ENCODE peak calls at places on chromosome 19, in five cellular contexts. E is Peyer's patch, S is IMR-90, H is heart left ventricle, Z is uterus. M is an unnamed sample. For H3K4me1, the result is how much of the 10 kb centered on the place peaks cover.

GRCh38 chr19:39413269-39413902 is 917 bp downstream of the PLEKHG2 start:
- DNase-seq in S (peak), Z (peak), E (peak), H (peak), M (no peak)

GRCh38 chr19:30090963-30091362 is 148.9 kb downstream of the URI1 start:
- DNase-seq in Z (no peak), H (no peak), E (no peak), S (no peak), M (no peak)

GRCh38 chr19:50387868-50388245 is 3.7 kb downstream of the POLD1 start:
- DNase-seq in S (no peak), H (no peak), Z (no peak), E (no peak), M (no peak)

GRCh38 chr19:53780506-53780905 is 43.6 kb downstream of the NLRP12 start:
- DNase-seq in Z (no peak), H (no peak), E (no peak), S (no peak), M (no peak)

GRCh38 chr19:45767881-45768643 is 990 bp downstream of the SIX5 start:
- DNase-seq in Z (peak), S (peak), H (peak), E (peak), M (no peak)

GRCh38 chr19:40702337-40703012 is 12.0 kb upstream of the NUMBL start:
- DNase-seq in Z (peak), S (no peak), H (peak), E (no peak), M (no peak)

GRCh38 chr19:38655148-38655824 is 7.8 kb downstream of the ACTN4 start:
- DNase-seq in S (peak), E (no peak), Z (no peak), H (no peak), M (no peak)

GRCh38 chr19:37933965-37934364 is 27.0 kb downstream of the SIPA1L3 start:
- DNase-seq in H (peak), Z (no peak), E (peak), S (peak), M (no peak)

GRCh38 chr19:52748336-52748950 is 13.6 kb upstream of the ZNF611 start:
- DNase-seq in H (no peak), Z (peak), S (peak), E (no peak), M (no peak)

GRCh38 chr19:2290441-2291184 is 8.6 kb upstream of the PEAK3 start:
- DNase-seq in H (no peak), S (no peak), E (peak), Z (no peak), M (no peak)

GRCh38 chr19:1618157-1619093 is 13.2 kb upstream of the UQCR11 start:
- DNase-seq in E (peak), S (no peak), Z (no peak), H (peak), M (no peak)

GRCh38 chr19:4579389-4579788 is 19.9 kb upstream of the SEMA6B start:
- DNase-seq in Z (no peak), E (no peak), S (no peak), H (no peak), M (no peak)

DNA sequence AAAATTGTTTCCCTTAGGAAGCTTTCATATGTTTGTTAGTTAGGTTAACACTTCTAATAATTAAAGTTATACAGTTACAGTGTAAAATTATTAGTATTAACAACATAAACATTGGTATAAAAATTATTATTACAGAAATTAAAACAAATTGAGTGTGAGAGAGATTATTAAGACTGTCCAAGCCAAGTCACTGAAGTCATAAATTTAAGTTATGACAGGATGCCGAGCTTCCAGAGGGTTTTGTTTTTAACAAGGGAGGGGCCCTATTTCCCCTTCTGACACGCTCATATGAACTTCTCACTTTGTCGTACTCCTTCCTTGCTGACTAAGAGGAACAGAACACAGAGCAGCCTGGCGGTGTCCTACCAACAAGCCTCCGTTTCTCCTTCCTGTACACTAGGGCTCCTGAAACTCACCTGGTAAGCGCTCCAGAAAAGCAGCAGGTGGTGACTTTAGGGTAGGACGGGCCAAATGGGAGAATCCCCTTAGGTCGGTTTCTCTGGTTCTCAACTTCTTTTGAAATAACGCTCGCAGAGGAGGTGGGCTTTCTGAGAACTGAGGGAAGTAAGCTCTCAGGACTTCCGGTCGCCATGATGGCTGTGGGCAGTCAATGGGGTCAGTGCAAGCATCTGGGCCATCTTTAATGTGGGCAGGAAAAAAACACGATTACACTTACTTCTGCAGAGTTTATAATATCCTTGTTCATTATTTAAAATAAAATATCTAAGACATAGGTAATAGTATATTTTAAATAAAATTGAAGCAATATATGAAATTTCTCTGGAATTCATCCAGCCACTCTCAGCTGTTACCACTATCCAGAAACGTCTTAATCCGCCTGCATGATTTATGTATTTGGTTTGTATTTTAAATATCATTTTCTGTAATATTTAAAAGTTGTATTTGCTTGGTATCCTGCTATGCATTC is at the start of gene CARD8:
- DNase-seq in S (peak), H (peak), E (peak), Z (peak), M (peak)
- H3K4me1 ChIP-seq in S (under half), H (under half), E (under half), Z (under half), M (under half)

GRCh38 chr19:19315444-19315843 is 4.9 kb downstream of the SUGP1 start:
- DNase-seq in E (no peak), Z (no peak), H (no peak), S (no peak), M (no peak)
- TF ChIP-seq CTCF in E (no peak), Z (no peak), H (no peak), S (no peak), M (no peak)

GRCh38 chr19:12757544-12758274 is 6.1 kb downstream of the BEST2 start:
- DNase-seq in Z (peak), H (peak), S (peak), E (peak), M (no peak)
- TF ChIP-seq POLR2A in Z (no peak), H (no peak), S (no peak), E (no peak), M (no peak)

DNA sequence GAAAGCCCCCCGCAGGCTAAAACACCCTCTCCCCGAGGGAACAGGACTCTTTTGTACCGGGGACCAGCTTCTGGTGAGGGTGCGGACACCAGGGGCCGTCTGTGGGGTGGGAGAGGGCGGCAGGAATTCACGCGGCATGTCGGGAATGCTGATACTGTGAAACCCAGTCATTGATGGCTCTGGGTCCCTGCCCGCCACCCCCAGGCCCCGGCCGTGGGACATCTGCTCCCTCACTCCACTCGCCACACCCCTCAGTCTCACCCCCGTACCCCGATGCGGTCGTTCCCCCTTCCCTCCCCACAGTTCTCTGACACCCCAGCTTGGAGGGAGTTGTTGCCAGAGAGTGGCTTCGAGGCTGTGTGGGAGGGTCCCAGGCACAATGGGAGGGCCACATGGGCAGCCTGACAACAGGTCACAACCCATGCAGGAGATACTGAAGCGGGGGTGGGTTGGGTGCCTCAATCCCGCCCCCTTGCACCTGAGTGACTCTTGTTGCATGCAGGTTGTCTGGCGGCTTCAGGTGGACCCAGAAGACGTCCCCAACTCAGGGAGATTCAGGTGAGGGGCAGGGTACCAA is 1.9 kb downstream of the MAG start:
- DNase-seq in S (no peak), Z (no peak), E (no peak), H (no peak), M (no peak)
- H3K4me1 ChIP-seq in S (under half), Z (under half), E (under half), H (under half), M (under half)

GRCh38 chr19:32206065-32206464 is 139.3 kb upstream of the ZNF507 start:
- DNase-seq in S (no peak), H (no peak), E (no peak), Z (no peak), M (no peak)
- TF ChIP-seq CTCF in S (no peak), H (no peak), E (no peak), Z (no peak), M (no peak)

DNA sequence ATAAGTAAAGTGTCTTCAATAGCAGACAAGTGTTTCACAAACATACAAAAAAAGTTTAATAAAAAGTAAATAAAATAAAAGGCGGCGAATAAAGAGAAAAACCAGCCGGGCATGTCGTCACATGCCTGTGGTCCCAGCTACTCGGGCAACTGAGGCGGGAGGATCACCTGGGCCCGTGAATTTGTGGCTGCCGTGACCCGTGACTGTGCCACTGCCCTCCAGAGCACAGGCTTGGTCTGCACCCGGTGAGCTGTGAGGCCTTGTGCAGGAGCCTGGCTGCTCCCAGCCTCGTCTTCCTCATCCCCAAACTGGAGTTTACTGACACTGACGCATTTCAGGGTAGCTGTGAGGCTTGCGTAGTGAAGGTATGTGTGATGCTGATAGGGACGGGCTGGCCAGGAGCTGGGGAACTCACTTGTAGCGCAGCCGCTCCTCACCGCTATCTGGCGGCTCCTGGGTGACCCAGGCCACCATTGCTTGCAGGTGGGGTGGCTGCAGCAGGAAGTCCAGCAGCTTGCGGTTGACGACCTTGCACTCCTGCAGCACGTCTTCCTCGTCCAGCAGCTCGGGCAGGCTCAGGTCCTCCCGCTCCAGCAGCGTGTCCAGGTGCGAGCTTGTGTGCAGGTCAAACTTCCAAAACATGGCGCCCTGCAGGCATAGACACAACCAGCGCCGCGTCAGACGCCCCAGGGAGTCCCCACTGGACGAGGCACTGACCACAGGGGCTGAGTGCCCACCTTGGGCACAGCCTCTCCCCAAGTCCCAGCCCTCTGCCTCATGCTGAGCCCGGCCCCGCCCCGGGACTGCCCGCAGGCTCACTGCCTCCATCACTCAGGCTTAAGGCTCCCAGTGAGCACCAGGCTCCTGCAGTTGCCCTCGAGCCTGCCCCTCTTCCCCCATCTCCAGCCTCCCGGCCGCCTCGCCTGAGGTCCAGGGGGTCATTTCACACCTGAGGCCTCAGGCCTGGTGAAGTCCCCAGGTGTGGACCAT is 12.1 kb downstream of the PPP6R1 start:
- DNase-seq in H (no peak), S (no peak), Z (no peak), E (no peak), M (no peak)
- TF ChIP-seq POLR2A in H (no peak), S (no peak), Z (no peak), E (no peak), M (no peak)

DNA sequence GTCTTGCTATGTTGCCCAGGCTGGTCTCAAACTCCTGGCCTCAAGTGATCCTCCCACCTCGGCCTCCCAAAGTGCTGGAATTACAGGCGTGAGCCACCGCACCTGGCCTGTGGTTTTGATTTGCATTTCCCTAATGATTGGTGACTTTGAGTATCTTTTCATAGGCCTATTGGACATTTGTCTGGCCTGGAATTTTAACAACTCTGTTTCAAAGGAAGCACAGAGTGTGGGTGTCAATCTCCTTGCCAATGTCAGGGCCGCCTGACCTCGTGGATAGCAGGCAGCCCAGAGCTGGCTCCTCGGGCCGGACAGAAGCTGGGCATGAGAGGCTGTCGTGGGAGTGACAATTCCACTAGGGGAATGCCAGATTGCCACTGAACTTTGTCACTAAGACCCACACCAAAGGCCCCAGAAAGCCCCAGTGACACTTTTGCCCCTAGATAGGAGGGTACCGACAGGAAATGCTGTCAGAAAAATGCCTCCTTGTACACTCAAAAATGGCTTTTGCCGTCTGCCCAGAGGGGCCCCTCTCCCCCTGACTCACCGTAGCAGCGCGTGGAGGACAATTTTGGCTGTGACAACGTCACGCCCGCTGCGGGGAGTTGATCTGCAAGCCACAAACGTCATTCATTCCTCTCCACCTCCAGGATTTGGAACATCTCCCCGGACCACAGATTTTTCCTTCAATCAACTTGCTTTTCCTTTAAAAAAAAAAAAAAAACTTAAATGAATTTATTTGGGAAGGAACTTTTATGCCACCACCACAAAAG is 11.7 kb upstream of the ADGRE5 start:
- DNase-seq in E (peak), S (peak), Z (peak), H (peak), M (no peak)
- H3K4me1 ChIP-seq in E (under half), S (under half), Z (under half), H (under half), M (under half)

DNA sequence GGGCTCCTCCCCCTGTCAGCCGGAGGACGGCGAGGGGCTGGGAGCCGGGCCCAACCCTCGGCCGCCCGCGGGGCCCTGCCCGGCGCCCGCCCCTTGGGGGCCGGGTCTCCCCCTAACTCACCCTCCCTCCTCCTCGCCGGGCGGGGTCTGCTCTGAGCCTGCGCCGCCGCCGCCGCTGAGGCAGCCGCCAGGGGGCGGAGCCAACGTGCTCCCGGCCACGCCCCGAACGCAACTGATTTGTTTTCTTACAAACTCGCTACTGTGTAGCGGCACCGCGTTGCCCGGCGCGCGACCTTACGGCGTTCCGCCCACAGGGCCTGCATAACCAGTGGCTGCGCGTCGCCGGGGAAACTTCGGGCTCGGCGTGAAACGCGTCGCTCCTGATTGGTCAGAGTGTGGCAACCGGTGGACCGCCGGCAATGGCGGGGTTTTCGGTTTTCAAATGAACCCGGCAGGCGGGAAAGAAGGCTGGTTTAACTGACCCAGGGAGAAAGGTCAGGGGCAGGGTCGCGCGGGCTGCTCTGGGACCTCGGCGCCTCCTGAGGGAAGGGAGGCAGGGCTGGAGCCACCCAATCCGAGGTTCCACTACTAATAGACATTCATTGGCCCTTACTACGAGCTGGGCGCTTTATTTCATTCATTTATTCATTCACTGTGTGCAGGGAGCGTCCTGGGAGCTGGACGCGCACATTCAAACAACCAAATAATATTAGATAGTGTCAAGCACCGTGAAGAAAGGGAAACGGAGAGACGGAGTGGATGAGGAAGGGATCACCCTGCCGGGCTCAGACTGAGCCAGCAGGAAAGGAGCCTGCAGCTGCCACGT is at the start of gene CDKN2D:
- DNase-seq in H (peak), S (peak), E (peak), Z (peak), M (peak)
- TF ChIP-seq CTCF in H (peak), S (no peak), E (peak), Z (peak), M (peak)

GRCh38 chr19:17510220-17510993 is 1.0 kb upstream of the PGLS start:
- DNase-seq in H (no peak), Z (no peak), E (no peak), S (no peak), M (no peak)

GRCh38 chr19:17512574-17512939 is 1.1 kb downstream of the PGLS start:
- DNase-seq in S (no peak), E (peak), Z (no peak), H (no peak), M (no peak)

GRCh38 chr19:17513801-17514200 is 2.4 kb downstream of the PGLS start:
- DNase-seq in S (no peak), Z (no peak), H (no peak), E (no peak), M (no peak)

GRCh38 chr19:17515408-17516149 is 4.1 kb downstream of the PGLS start:
- DNase-seq in H (no peak), Z (no peak), S (no peak), E (no peak), M (no peak)

DNA sequence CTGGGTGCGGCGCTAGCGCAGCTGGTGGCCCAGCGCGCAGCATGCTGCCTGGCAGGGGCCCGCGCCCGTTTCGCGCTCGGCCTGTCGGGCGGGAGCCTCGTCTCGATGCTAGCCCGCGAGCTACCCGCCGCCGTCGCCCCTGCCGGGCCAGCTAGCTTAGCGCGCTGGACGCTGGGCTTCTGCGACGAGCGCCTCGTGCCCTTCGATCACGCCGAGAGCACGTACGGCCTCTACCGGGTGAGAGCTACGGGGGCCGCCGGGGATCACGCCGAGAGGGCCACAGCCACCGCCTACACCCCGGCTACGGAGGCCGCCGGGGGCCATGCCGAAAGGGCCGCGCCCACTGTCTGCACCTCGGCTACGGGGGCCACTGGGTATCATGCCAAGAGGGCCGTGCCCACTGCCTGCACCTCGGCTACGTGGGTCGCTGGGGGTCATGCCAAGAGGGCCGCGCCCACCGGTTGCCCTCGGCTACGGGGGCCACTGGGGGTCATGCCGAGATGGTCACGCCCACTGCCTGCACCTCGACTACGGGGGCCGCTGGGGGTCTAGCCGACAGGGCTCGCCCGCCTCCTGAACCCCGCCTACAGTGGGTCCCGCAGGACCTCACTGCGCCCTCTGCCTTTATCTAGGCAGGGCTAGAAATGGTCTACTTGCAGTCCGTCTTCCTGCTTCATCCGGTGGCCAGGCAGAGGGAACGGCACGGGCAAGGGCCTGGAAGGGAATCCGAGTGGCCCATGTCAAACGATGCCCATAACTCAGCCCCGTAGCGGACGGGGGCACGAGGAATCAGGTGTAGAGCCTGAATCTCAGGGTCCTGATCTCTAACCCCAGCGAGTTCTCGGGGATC is 500 bp downstream of the PGLS start:
- DNase-seq in Z (peak), E (peak), H (peak), S (peak), M (peak)
- TF ChIP-seq POLR2A in Z (no peak), E (peak), H (no peak), S (no peak), M (no peak)

GRCh38 chr19:16888629-16889371 is at the start of gene F2RL3:
- DNase-seq in Z (peak), E (peak), S (peak), H (peak), M (no peak)

GRCh38 chr19:16887353-16888265 is 1.2 kb upstream of the F2RL3 start:
- DNase-seq in S (no peak), H (no peak), E (no peak), Z (no peak), M (no peak)

GRCh38 chr19:16889883-16890460 is 1.2 kb downstream of the F2RL3 start:
- DNase-seq in E (no peak), S (no peak), H (no peak), Z (no peak), M (no peak)

GRCh38 chr19:16890461-16891184 is 1.8 kb downstream of the F2RL3 start:
- DNase-seq in E (no peak), H (no peak), Z (no peak), S (no peak), M (no peak)

GRCh38 chr19:16889429-16889882 is 657 bp downstream of the F2RL3 start:
- DNase-seq in Z (no peak), S (no peak), H (peak), E (no peak), M (no peak)
- H3K4me1 ChIP-seq in Z (under half), S (under half), H (under half), E (under half), M (under half)